ENCODE peak calls at places on chromosomes 2 and 18, in nine cellular contexts. M is activated CD4-positive, alpha-beta T cell treated with anti-CD3 and anti-CD28 coated beads for 36 hours; V is brain microvascular endothelial cell; D is stomach; K is midbrain; G is hippocampal formation; Y is fibroblast of the conjunctiva; W is kidney glomerular epithelial cell; B is A549. N is an unnamed sample.

GRCh38 chr2:141707486-141707885 is 423.3 kb downstream of the LRP1B start:
- DNase-seq in M (no peak), V (no peak), D (no peak), K (no peak), G (no peak), Y (no peak), W (no peak), B (no peak), N (no peak)

GRCh38 chr2:136212426-136213378 is 94.8 kb upstream of the CXCR4 start:
- DNase-seq in M (peak), V (no peak), D (no peak), K (no peak), G (no peak), Y (no peak), W (no peak), B (no peak), N (no peak)

GRCh38 chr18:808086-808485 is 4.0 kb downstream of the YES1 start:
- DNase-seq in M (peak), V (no peak), D (no peak), K (no peak), G (peak), Y (no peak), W (no peak), B (no peak), N (no peak)

GRCh38 chr2:27888790-27889189 is 1.4 kb downstream of the RBKS start:
- DNase-seq in M (no peak), V (no peak), D (no peak), K (no peak), G (no peak), Y (no peak), W (peak), B (no peak), N (no peak)

GRCh38 chr2:69521747-69522146 is 84.5 kb upstream of the NFU1 start:
- DNase-seq in M (no peak), V (no peak), D (no peak), K (no peak), G (no peak), Y (no peak), W (no peak), B (no peak), N (no peak)

GRCh38 chr2:714005-714741 is 37.0 kb upstream of the TMEM18 start:
- DNase-seq in M (peak), V (peak), D (peak), K (peak), G (peak), Y (peak), W (peak), B (peak), N (peak)

GRCh38 chr2:238286987-238287386 is 1.4 kb downstream of the PER2 start:
- DNase-seq in M (peak), V (no peak), D (no peak), K (no peak), G (no peak), Y (no peak), W (no peak), B (no peak), N (no peak)

GRCh38 chr2:207042155-207042554 is 102.8 kb downstream of the CPO start:
- DNase-seq in M (no peak), V (no peak), D (no peak), K (no peak), G (no peak), Y (no peak), W (no peak), B (no peak), N (no peak)

GRCh38 chr2:55869637-55870325 is 53.8 kb downstream of the EFEMP1 start:
- DNase-seq in M (no peak), V (peak), D (no peak), K (no peak), G (no peak), Y (no peak), W (no peak), B (no peak), N (no peak)

GRCh38 chr2:156005999-156006712 is 326.4 kb downstream of the NR4A2 start:
- DNase-seq in M (no peak), V (peak), D (no peak), K (no peak), G (no peak), Y (no peak), W (no peak), B (no peak), N (no peak)

GRCh38 chr2:189569295-189569925 is 11.2 kb downstream of the SLC40A1 start:
- DNase-seq in M (no peak), V (no peak), D (no peak), K (peak), G (no peak), Y (no peak), W (no peak), B (no peak), N (no peak)

GRCh38 chr2:152584301-152584700 is 133.0 kb downstream of the PRPF40A start:
- DNase-seq in M (no peak), V (no peak), D (no peak), K (no peak), G (no peak), Y (peak), W (no peak), B (no peak), N (no peak)

GRCh38 chr2:129744141-129744540 is 235.3 kb upstream of the RAB6C start:
- DNase-seq in M (no peak), V (no peak), D (no peak), K (no peak), G (no peak), Y (no peak), W (no peak), B (no peak), N (no peak)

GRCh38 chr2:195813401-195813800 is 156.4 kb downstream of the SLC39A10 start:
- DNase-seq in M (no peak), V (no peak), D (no peak), K (no peak), G (no peak), Y (no peak), W (peak), B (no peak), N (no peak)

GRCh38 chr2:64204006-64204632 is 59.9 kb upstream of the PELI1 start:
- DNase-seq in M (peak), V (peak), D (no peak), K (peak), G (peak), Y (no peak), W (peak), B (no peak), N (no peak)

GRCh38 chr2:102147935-102148334 is 5.4 kb downstream of the IL1R1 start:
- DNase-seq in M (peak), V (peak), D (no peak), K (no peak), G (no peak), Y (no peak), W (no peak), B (no peak), N (no peak)

GRCh38 chr2:227374158-227374557 is 4.9 kb downstream of the TM4SF20 start:
- DNase-seq in M (peak), V (no peak), D (no peak), K (no peak), G (no peak), Y (no peak), W (no peak), B (no peak), N (no peak)

GRCh38 chr2:15941970-15942710 is 1.8 kb downstream of the MYCN start:
- DNase-seq in M (peak), V (no peak), D (peak), K (peak), G (no peak), Y (no peak), W (no peak), B (peak), N (no peak)

GRCh38 chr18:7164610-7165009 is 47.0 kb upstream of the LAMA1 start:
- DNase-seq in M (peak), V (no peak), D (no peak), K (peak), G (no peak), Y (no peak), W (no peak), B (peak), N (no peak)

GRCh38 chr2:198102841-198103240 is 298.4 kb downstream of the PLCL1 start:
- DNase-seq in M (no peak), V (no peak), D (no peak), K (no peak), G (no peak), Y (no peak), W (no peak), B (no peak), N (no peak)

GRCh38 chr2:67221266-67221665 is 175.9 kb upstream of the ETAA1 start:
- DNase-seq in M (no peak), V (no peak), D (no peak), K (no peak), G (no peak), Y (peak), W (no peak), B (no peak), N (no peak)

N was measured in HCT116.